ENCODE peak calls at places on chromosome 16, in ten cellular contexts. Z is heart left ventricle, Y is esophagus muscularis mucosa, A is cardiac muscle cell, E is thyroid gland, I is heart right ventricle, T is lower lobe of right lung, M is IMR-90, Q is SK-N-SH, H is body of pancreas. V is an unnamed sample.

GRCh38 chr16:19748389-19749110 is 30.5 kb downstream of the IQCK start:
- DNase-seq in Z (no peak), Y (no peak), A (no peak), E (no peak), I (no peak), T (no peak), M (no peak), Q (peak; percentile 50), H (no peak), V (no peak)

GRCh38 chr16:15782573-15783365 is 74.1 kb downstream of the MYH11 start:
- DNase-seq in Z (no peak), Y (no peak), A (peak; percentile 20), E (no peak), I (no peak), T (no peak), M (peak; percentile 16), Q (peak; percentile 22), H (no peak), V (no peak)

GRCh38 chr16:1356061-1356900 is 4.5 kb downstream of the GNPTG start:
- DNase-seq in Z (no peak), Y (no peak), A (no peak), E (no peak), I (no peak), T (no peak), M (no peak), Q (no peak), H (no peak), V (no peak)

GRCh38 chr16:10942352-10943297 is at the start of gene DEXI:
- DNase-seq in Z (peak; percentile 96), Y (peak; percentile 97), A (peak; percentile 96), E (peak; percentile 96), I (peak; percentile 95), T (peak; percentile 95), M (peak; percentile 84), Q (peak; percentile 100), H (peak; percentile 95), V (peak; percentile 96)

GRCh38 chr16:79336437-79337229 is 263.9 kb downstream of the MAF start:
- DNase-seq in Z (no peak), Y (no peak), A (no peak), E (no peak), I (no peak), T (no peak), M (no peak), Q (no peak), H (no peak), V (no peak)

GRCh38 chr16:66894948-66895696 is 14.8 kb downstream of the PDP2 start:
- DNase-seq in Z (peak; percentile 70), Y (no peak), A (peak; percentile 90), E (peak; percentile 82), I (peak; percentile 71), T (peak; percentile 67), M (peak; percentile 76), Q (peak; percentile 76), H (peak; percentile 68), V (peak; percentile 73)

GRCh38 chr16:86809458-86809955 is 231.2 kb downstream of the FOXL1 start:
- DNase-seq in Z (no peak), Y (no peak), A (no peak), E (no peak), I (no peak), T (no peak), M (peak; percentile 95), Q (no peak), H (no peak), V (no peak)

GRCh38 chr16:34050787-34051320 is 591.4 kb downstream of the TP53TG3F start:
- DNase-seq in Z (no peak), Y (no peak), A (no peak), E (no peak), I (no peak), T (no peak), M (no peak), Q (peak; percentile 1), H (no peak), V (no peak)

GRCh38 chr16:1634541-1634940 is 22.4 kb downstream of the CRAMP1 start:
- DNase-seq in Z (no peak), Y (no peak), A (no peak), E (no peak), I (no peak), T (no peak), M (no peak), Q (no peak), H (no peak), V (no peak)

GRCh38 chr16:11164482-11165270 is 91.3 kb downstream of the SOCS1 start:
- DNase-seq in Z (no peak), Y (no peak), A (no peak), E (peak; percentile 41), I (no peak), T (no peak), M (no peak), Q (no peak), H (no peak), V (peak; percentile 52)

GRCh38 chr16:26442333-26442732 is 624.4 kb upstream of the C16orf82 start:
- DNase-seq in Z (no peak), Y (no peak), A (no peak), E (no peak), I (no peak), T (no peak), M (no peak), Q (no peak), H (no peak), V (no peak)

GRCh38 chr16:74297296-74297665 is 667 bp downstream of the PSMD7 start:
- DNase-seq in Z (no peak), Y (no peak), A (peak; percentile 11), E (no peak), I (no peak), T (no peak), M (peak; percentile 19), Q (peak; percentile 56), H (peak; percentile 29), V (no peak)

GRCh38 chr16:79132745-79133144 is 467.8 kb downstream of the MAF start:
- DNase-seq in Z (peak; percentile 19), Y (no peak), A (no peak), E (peak; percentile 52), I (peak; percentile 16), T (no peak), M (no peak), Q (no peak), H (no peak), V (no peak)

GRCh38 chr16:6512512-6512911 is 820.1 kb upstream of the RBFOX1 start:
- DNase-seq in Z (no peak), Y (no peak), A (no peak), E (no peak), I (no peak), T (no peak), M (no peak), Q (no peak), H (no peak), V (no peak)

DNA sequence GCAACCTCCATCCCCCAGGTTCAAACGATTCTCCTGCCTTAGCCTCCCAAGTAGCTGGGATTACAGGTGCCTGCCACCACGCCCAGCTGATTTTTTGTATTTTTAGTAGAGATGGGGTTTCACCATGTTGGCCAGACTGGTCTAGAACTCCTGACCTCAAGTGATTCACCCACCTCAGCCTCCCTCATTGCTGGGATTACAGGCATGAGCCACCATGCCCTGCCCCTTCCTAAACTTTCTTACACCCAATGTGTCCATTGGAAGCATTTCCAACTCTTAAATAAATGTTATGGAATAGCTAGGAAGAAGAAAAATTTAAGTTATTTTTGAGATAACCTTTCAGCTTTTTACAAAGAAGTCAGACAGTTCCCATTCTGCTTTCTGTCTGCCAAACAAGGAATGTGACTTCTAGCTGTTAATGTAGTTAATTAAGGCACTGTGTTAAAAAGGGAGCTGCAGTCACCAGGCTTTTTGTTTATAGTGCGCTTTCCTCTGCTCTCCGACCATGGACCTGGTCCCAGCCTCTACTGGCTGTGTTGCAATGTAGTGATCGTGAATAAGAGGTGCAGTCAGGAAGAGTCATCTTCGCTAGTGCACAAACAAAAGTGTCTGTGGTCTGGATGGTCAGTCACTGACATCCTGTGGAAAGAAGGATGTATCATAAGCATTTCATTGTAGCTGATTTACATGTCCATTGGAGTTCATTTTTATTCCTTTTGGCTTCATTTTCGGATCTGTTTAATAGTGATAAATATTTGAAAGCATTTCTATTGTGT is 39.7 kb downstream of the USP10 start:
- DNase-seq in Z (no peak), Y (no peak), A (no peak), E (no peak), I (no peak), T (no peak), M (peak; percentile 97), Q (no peak), H (no peak), V (no peak)
- TF ChIP-seq CTCF in Z (no peak), Y (no peak), A (no peak), E (no peak), I (no peak), T (no peak), M (peak; percentile 30), Q (no peak), H (no peak), V (no peak)

GRCh38 chr16:62678796-62679195 is 642.6 kb upstream of the CDH8 start:
- DNase-seq in Z (no peak), Y (no peak), A (no peak), E (no peak), I (no peak), T (no peak), M (no peak), Q (no peak), H (no peak), V (no peak)
- H3K9me3 ChIP-seq in Z (peaks cover 56% of the 10 kb centered on the region), Y (peaks cover 14% of the 10 kb centered on the region), A (no peaks in the 10 kb centered on the region), E (no peaks in the 10 kb centered on the region), I (peaks cover 47% of the 10 kb centered on the region), T (peaks cover 28% of the 10 kb centered on the region), M (peaks cover 8% of the 10 kb centered on the region), Q (no peaks in the 10 kb centered on the region), H (peaks cover 12% of the 10 kb centered on the region), V (peaks cover 37% of the 10 kb centered on the region)

GRCh38 chr16:29141586-29142324 is 156.9 kb downstream of the LAT start:
- DNase-seq in Z (no peak), Y (no peak), A (no peak), E (no peak), I (no peak), T (peak; percentile 18), M (no peak), Q (no peak), H (no peak), V (no peak)
- TF ChIP-seq CTCF in Z (no peak), Y (no peak), A (no peak), E (no peak), I (no peak), T (no peak), M (no peak), Q (no peak), H (no peak), V (no peak)

GRCh38 chr16:61617214-61617783 is 418.9 kb downstream of the CDH8 start:
- DNase-seq in Z (no peak), Y (no peak), A (no peak), E (no peak), I (no peak), T (no peak), M (no peak), Q (no peak), H (no peak), V (no peak)

GRCh38 chr16:61611847-61612491 is 424.3 kb downstream of the CDH8 start:
- DNase-seq in Z (no peak), Y (no peak), A (no peak), E (no peak), I (no peak), T (no peak), M (no peak), Q (no peak), H (no peak), V (no peak)

DNA sequence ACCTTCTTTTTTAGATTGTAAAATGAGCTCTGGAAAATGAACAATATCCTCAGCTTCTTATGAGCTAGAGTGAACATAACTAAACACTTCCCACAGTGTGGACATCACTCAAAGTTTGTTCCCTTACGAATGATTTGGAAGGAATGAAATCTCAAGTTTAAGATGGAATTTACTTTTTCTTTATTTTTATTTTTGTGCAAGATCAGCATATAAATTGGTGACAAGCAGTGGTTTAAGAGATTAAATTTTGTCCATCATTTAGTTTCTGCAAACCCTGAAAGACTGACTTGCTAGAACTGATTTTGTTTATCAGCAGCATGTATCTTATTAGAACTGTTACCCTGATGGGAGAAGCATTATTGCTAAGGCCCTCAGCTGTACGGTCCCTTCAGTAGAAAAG is 420.1 kb downstream of the CDH8 start:
- DNase-seq in Z (no peak), Y (no peak), A (no peak), E (no peak), I (no peak), T (no peak), M (no peak), Q (no peak), H (no peak), V (no peak)
- H3K9me3 ChIP-seq in Z (no peaks in the 10 kb centered on the region), Y (no peaks in the 10 kb centered on the region), A (no peaks in the 10 kb centered on the region), E (no peaks in the 10 kb centered on the region), I (no peaks in the 10 kb centered on the region), T (no peaks in the 10 kb centered on the region), M (peaks cover 4% of the 10 kb centered on the region), Q (no peaks in the 10 kb centered on the region), H (no peaks in the 10 kb centered on the region), V (no peaks in the 10 kb centered on the region)